ENCODE peak calls at places on chromosomes 12 and 14, in four cellular contexts. O is right lobe of liver, G is testis, X is endothelial cell of umbilical vein. A is an unnamed sample.
A peak's percentile ranks its signal among the peaks of the same experiment; 100 is the strongest.

GRCh38 chr12:28925726-28926376 is 223.2 kb upstream of the FAR2 start:
- DNase-seq in O (no peak), G (no peak), X (no peak), A (no peak)

GRCh38 chr14:68790656-68791077 is 2.2 kb downstream of the ZFP36L1 start:
- DNase-seq in O (no peak), G (no peak), X (peak; percentile 41), A (no peak)

GRCh38 chr12:106078358-106079025 is 60.3 kb downstream of the NUAK1 start:
- DNase-seq in O (no peak), G (no peak), X (peak; percentile 77), A (no peak)

GRCh38 chr12:108777156-108777555 is 45.8 kb upstream of the CORO1C start:
- DNase-seq in O (no peak), G (no peak), X (no peak), A (no peak)

GRCh38 chr12:88141425-88141773 is 489 bp downstream of the CEP290 start:
- DNase-seq in O (no peak), G (no peak), X (no peak), A (no peak)

GRCh38 chr14:64673748-64674147 is 30.5 kb upstream of the PLEKHG3 start:
- DNase-seq in O (no peak), G (no peak), X (no peak), A (no peak)

GRCh38 chr14:53032161-53032803 is 81.4 kb upstream of the FERMT2 start:
- DNase-seq in O (no peak), G (peak; percentile 48), X (peak; percentile 7), A (peak; percentile 59)

GRCh38 chr12:112906712-112907414 is at the start of gene OAS1:
- DNase-seq in O (peak; percentile 56), G (peak; percentile 61), X (peak; percentile 75), A (peak; percentile 46)

GRCh38 chr12:51217968-51218606 is at the start of gene POU6F1:
- DNase-seq in O (peak; percentile 73), G (peak; percentile 51), X (peak; percentile 85), A (peak; percentile 87)

GRCh38 chr12:51219345-51219744 is 1.5 kb upstream of the POU6F1 start:
- DNase-seq in O (no peak), G (no peak), X (no peak), A (no peak)

GRCh38 chr12:51216652-51217051 is 1.2 kb downstream of the POU6F1 start:
- DNase-seq in O (no peak), G (no peak), X (no peak), A (no peak)

GRCh38 chr12:51217133-51217967 is 512 bp downstream of the POU6F1 start:
- DNase-seq in O (peak; percentile 72), G (peak; percentile 52), X (peak; percentile 36), A (peak; percentile 17)

GRCh38 chr12:51218607-51219161 is 822 bp upstream of the POU6F1 start:
- DNase-seq in O (no peak), G (no peak), X (peak; percentile 47), A (peak; percentile 6)
- H3K27ac ChIP-seq in O (peak overlapping the region; percentile 87), G (peak overlapping the region; percentile 95), X (peak overlapping the region; percentile 70), A (peak overlapping the region; percentile 29)

GRCh38 chr12:128820253-128820652 is 3.5 kb downstream of the SLC15A4 start:
- DNase-seq in O (no peak), G (no peak), X (no peak), A (no peak)

GRCh38 chr12:128816643-128816920 is 7.2 kb downstream of the SLC15A4 start:
- DNase-seq in O (no peak), G (no peak), X (no peak), A (no peak)

GRCh38 chr12:128817115-128818015 is 6.4 kb downstream of the SLC15A4 start:
- DNase-seq in O (peak; percentile 92), G (peak; percentile 71), X (no peak), A (peak; percentile 23)

GRCh38 chr12:128819293-128820144 is 4.2 kb downstream of the SLC15A4 start:
- DNase-seq in O (no peak), G (no peak), X (no peak), A (no peak)

GRCh38 chr12:128818065-128819022 is 5.4 kb downstream of the SLC15A4 start:
- DNase-seq in O (no peak), G (no peak), X (no peak), A (no peak)
- H3K4me1 ChIP-seq in O (no peaks in the 10 kb centered on the region), G (peaks cover 28% of the 10 kb centered on the region), X (peaks cover 3% of the 10 kb centered on the region), A (peaks cover 9% of the 10 kb centered on the region)

GRCh38 chr14:105878125-105878524 is 351.7 kb downstream of the TMEM121 start:
- DNase-seq in O (peak; percentile 42), G (no peak), X (no peak), A (no peak)

GRCh38 chr14:105878554-105878953 is 352.2 kb downstream of the TMEM121 start:
- DNase-seq in O (no peak), G (no peak), X (no peak), A (no peak)

GRCh38 chr14:105876158-105876557 is 349.8 kb downstream of the TMEM121 start:
- DNase-seq in O (no peak), G (no peak), X (no peak), A (no peak)

GRCh38 chr14:105876829-105877228 is 350.4 kb downstream of the TMEM121 start:
- DNase-seq in O (no peak), G (no peak), X (no peak), A (no peak)

GRCh38 chr14:105877645-105878044 is 351.3 kb downstream of the TMEM121 start:
- DNase-seq in O (no peak), G (no peak), X (no peak), A (no peak)
- H3K9me3 ChIP-seq in O (no peaks in the 10 kb centered on the region), G (no peaks in the 10 kb centered on the region), X (no peaks in the 10 kb centered on the region), A (no peaks in the 10 kb centered on the region)

GRCh38 chr14:67514203-67514607 is 18.9 kb upstream of the PLEKHH1 start:
- DNase-seq in O (peak; percentile 60), G (peak; percentile 38), X (no peak), A (no peak)
- H3K27ac ChIP-seq in O (no peak overlapping the region), G (peak overlapping the region; percentile 74), X (no peak overlapping the region), A (no peak overlapping the region)

GRCh38 chr12:54981796-54982195 is 2.8 kb downstream of the TESPA1 start:
- DNase-seq in O (no peak), G (no peak), X (no peak), A (no peak)
- H3K4me1 ChIP-seq in O (no peaks in the 10 kb centered on the region), G (no peaks in the 10 kb centered on the region), X (no peaks in the 10 kb centered on the region), A (no peaks in the 10 kb centered on the region)

A was measured in cardiac muscle cell.